ENCODE peak calls at places on chromosomes 6 and 20, in six cellular contexts. Y is tibial artery, U is choroid plexus epithelial cell, L is coronary artery, H is HL-60, N is mucosa of descending colon. W is an unnamed sample.

GRCh38 chr6:149037026-149037734 is 280.3 kb upstream of the TAB2 start:
- DNase-seq in Y (no peak), U (peak), L (no peak), H (no peak), N (no peak), W (peak)

GRCh38 chr20:57469418-57470211 is 55.3 kb downstream of the CTCFL start:
- DNase-seq in Y (no peak), U (no peak), L (no peak), H (no peak), N (no peak), W (no peak)

GRCh38 chr20:32674362-32674789 is 635 bp upstream of the C20orf203 start:
- DNase-seq in Y (no peak), U (peak), L (no peak), H (peak), N (peak), W (peak)

GRCh38 chr6:90458353-90459224 is 128.3 kb downstream of the MAP3K7 start:
- DNase-seq in Y (no peak), U (no peak), L (no peak), H (no peak), N (no peak), W (no peak)

GRCh38 chr6:1283486-1283885 is 28.4 kb upstream of the FOXQ1 start:
- DNase-seq in Y (no peak), U (no peak), L (no peak), H (no peak), N (no peak), W (no peak)

GRCh38 chr6:15796130-15796766 is 133.4 kb upstream of the DTNBP1 start:
- DNase-seq in Y (no peak), U (peak), L (no peak), H (no peak), N (no peak), W (peak)

GRCh38 chr6:36076178-36077088 is 48.8 kb downstream of the MAPK14 start:
- DNase-seq in Y (no peak), U (no peak), L (no peak), H (no peak), N (no peak), W (peak)

GRCh38 chr20:25280574-25281535 is 33.0 kb downstream of the PYGB start:
- DNase-seq in Y (peak), U (no peak), L (no peak), H (no peak), N (peak), W (no peak)

GRCh38 chr20:57445298-57445697 is 54.1 kb downstream of the RBM38 start:
- DNase-seq in Y (peak), U (peak), L (peak), H (no peak), N (no peak), W (peak)

GRCh38 chr20:33940701-33941100 is 53.0 kb upstream of the RALY start:
- DNase-seq in Y (no peak), U (no peak), L (no peak), H (no peak), N (no peak), W (no peak)

GRCh38 chr20:4326194-4327065 is 311.1 kb upstream of the RNF24 start:
- DNase-seq in Y (no peak), U (no peak), L (no peak), H (no peak), N (no peak), W (no peak)

GRCh38 chr6:148836751-148837150 is 89.9 kb downstream of the UST start:
- DNase-seq in Y (no peak), U (no peak), L (no peak), H (no peak), N (no peak), W (no peak)

GRCh38 chr6:151493495-151494234 is at the start of gene CCDC170:
- DNase-seq in Y (no peak), U (no peak), L (peak), H (no peak), N (peak), W (peak)

GRCh38 chr6:135195522-135195921 is 14.4 kb downstream of the MYB start:
- DNase-seq in Y (no peak), U (no peak), L (no peak), H (peak), N (no peak), W (peak)

GRCh38 chr6:166604911-166605310 is 18.4 kb upstream of the RAMACL start:
- DNase-seq in Y (no peak), U (no peak), L (no peak), H (no peak), N (no peak), W (no peak)

GRCh38 chr20:11671015-11671511 is 246.6 kb upstream of the BTBD3 start:
- DNase-seq in Y (no peak), U (no peak), L (no peak), H (no peak), N (no peak), W (no peak)

GRCh38 chr20:63660622-63661021 is 2.5 kb downstream of the RTEL1 start:
- DNase-seq in Y (no peak), U (no peak), L (no peak), H (no peak), N (no peak), W (no peak)

GRCh38 chr20:63659370-63659769 is 1.3 kb downstream of the RTEL1 start:
- DNase-seq in Y (no peak), U (no peak), L (no peak), H (no peak), N (no peak), W (no peak)

GRCh38 chr20:63662813-63663189 is 4.7 kb downstream of the RTEL1 start:
- DNase-seq in Y (no peak), U (no peak), L (no peak), H (no peak), N (no peak), W (no peak)

GRCh38 chr20:63661959-63662812 is 4.1 kb downstream of the RTEL1 start:
- DNase-seq in Y (no peak), U (no peak), L (no peak), H (no peak), N (no peak), W (no peak)

DNA sequence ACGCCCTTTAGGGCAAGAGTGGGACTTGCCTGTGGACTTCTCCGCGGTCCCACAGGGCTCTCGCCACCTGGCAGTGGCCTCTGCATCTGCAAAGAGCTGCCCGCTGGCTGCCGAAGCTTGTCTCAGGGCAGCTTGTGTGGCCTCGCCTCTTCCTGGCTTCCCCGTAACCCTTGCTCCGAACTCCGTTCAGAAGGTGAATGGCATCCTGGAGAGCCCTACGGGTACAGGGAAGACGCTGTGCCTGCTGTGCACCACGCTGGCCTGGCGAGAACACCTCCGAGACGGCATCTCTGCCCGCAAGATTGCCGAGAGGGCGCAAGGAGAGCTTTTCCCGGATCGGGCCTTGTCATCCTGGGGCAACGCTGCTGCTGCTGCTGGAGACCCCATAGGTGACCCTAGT is 3.0 kb downstream of the RTEL1 start:
- DNase-seq in Y (no peak), U (no peak), L (no peak), H (no peak), N (no peak), W (no peak)
- H3K4me3 ChIP-seq in Y (no peak), U (no peak), L (no peak), H (no peak), N (no peak), W (no peak)

DNA sequence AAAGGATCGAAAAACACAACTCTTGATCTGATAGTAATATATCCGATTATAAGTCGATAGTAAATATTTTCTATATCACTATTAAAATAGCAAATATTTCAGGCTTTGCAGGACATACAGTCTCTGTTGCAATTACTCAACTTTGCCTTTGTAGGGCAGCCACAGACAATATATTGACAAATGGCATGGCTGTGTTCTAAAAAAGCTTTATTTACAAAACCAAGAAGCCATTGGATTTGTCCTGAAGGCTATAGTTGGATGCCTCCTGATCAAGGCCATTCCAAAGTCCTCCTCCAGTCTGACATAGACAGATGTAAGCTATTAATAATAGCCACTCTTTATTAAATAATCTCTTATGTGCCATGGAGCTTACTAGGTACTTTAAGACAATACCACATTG is 5.9 kb downstream of the OCSTAMP start:
- DNase-seq in Y (no peak), U (peak), L (no peak), H (no peak), N (no peak), W (no peak)
- H3K4me3 ChIP-seq in Y (no peak), U (no peak), L (no peak), H (no peak), N (no peak), W (no peak)

DNA sequence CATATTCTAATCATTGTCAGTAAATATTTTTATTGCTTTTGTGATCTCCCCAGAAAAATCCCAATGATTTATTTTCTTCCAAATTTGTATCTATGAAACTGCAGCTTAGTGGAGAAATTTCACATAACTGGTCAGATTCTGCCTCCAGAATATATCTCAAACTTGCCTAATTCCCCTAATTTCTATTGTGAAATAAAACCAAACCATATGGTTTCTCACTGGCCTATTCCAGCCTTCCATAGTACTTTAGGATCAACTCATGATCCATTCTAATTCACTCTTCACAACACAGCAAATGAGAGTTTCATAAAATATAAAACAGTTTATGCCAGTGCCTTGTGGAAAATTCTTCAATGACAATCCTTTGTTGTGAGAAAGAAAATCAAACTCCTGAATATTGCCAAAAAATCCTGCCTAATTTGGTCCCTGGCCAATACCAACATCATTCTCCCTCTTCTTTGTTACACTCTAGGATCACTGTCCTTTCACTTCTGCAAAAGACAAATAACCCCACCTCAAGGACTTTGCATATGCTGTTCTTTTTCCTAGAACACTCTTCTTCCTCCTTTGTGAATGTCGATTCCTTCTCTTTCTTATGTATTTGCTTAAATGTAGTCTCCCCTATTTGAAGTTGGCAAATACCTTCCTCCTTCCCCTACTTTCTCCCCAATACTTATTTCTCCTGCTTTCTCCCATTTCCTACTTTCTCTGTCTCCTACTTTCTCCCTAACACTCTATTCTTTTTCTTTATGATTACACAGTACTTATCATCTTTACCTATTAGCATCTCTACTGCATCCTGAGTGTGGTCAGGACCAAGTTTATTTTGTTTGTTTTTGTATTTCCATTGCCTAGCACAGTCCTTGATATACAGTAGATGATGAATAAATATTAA is 587.5 kb downstream of the RFPL4B start:
- DNase-seq in Y (no peak), U (no peak), L (no peak), H (no peak), N (no peak), W (no peak)
- H3K4me3 ChIP-seq in Y (no peak), U (no peak), L (no peak), H (no peak), N (no peak), W (no peak)

GRCh38 chr6:85452441-85452881 is 2.6 kb downstream of the NT5E start:
- DNase-seq in Y (no peak), U (peak), L (no peak), H (no peak), N (no peak), W (peak)
- H3K4me3 ChIP-seq in Y (peak), U (peak), L (peak), H (no peak), N (no peak), W (peak)

GRCh38 chr6:24932832-24933231 is 2.9 kb downstream of the RIPOR2 start:
- DNase-seq in Y (no peak), U (no peak), L (no peak), H (no peak), N (no peak), W (no peak)
- H3K4me3 ChIP-seq in Y (no peak), U (no peak), L (no peak), H (no peak), N (no peak), W (no peak)

DNA sequence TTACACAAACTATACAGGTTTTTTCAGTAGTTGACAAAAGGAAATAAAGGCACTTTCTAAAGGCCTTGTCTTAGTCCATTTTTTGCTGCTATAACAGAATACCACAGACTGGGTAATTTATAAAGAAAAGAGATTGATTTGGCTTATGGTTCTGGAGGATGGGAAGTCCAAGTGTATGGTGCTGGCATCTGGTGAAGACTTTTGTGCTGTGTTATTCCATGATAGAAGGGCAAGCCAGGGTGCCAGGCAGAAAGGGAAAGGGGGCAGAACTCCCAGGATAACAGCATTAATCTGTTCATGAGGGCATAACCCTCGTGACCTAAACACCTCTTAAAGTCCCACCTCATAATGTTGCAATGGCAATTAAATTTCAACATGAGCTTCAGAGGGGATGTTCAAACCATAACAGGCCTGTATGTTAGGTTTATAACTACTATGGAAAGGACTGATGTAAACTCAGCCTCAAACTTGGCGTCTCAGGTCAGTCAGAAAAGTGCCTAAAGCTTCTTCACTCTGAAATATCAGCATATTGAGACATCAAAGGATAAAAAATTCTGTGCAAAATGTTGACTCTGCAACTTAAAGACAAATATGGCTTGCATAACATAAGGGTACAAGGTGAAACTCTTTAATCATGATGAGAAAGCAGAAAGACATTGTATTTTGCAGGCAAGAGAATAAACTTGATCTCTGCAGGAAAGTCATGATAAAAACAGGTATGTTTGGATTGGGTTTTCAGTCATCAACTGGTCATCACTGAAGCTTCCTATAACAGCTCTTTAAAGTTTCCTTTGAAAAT is 42.8 kb downstream of the RNF217 start:
- DNase-seq in Y (no peak), U (no peak), L (no peak), H (no peak), N (no peak), W (no peak)
- H3K4me3 ChIP-seq in Y (no peak), U (no peak), L (no peak), H (no peak), N (no peak), W (no peak)

DNA sequence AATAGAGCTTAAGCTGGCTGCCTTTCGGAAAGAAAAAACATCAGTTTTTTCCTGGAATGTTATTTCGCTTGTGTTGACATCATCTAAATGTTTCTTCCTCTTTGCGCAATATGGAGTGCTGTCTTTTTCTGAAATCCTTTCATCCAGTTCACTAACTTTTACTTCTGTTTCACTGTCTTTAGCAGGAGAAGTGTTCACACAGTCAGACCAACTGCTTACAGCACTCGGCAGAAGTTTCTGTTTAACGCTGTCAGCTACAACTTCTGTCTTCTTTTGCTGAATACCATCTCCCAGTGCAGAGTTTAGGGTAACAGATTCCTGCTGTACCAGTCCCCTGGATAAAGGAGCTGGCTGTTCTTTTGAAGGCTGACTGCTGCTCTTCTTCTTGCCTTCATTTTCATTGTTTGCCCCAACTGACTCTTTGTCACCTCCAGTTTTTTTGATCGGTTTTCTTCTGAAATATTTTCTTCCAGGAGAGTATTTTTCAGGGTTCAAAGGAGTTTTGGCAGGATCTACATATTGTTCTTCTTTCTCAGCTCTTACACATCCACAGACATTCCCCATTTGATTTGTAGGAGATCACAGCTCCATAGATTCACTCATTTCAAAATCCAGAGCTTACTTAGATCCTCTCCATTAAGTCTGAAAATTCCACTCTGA is 50.0 kb upstream of the DST start:
- DNase-seq in Y (no peak), U (peak), L (no peak), H (peak), N (no peak), W (peak)
- H3K4me3 ChIP-seq in Y (peak), U (peak), L (peak), H (no peak), N (peak), W (peak)

GRCh38 chr6:43115365-43115764 is 39.3 kb downstream of the PTK7 start:
- DNase-seq in Y (no peak), U (no peak), L (no peak), H (no peak), N (no peak), W (no peak)

GRCh38 chr6:43119456-43119855 is 43.3 kb downstream of the PTK7 start:
- DNase-seq in Y (no peak), U (no peak), L (no peak), H (no peak), N (peak), W (peak)

GRCh38 chr6:43113431-43114260 is 37.5 kb downstream of the PTK7 start:
- DNase-seq in Y (no peak), U (no peak), L (no peak), H (no peak), N (peak), W (peak)
- H3K4me3 ChIP-seq in Y (no peak), U (no peak), L (no peak), H (no peak), N (no peak), W (no peak)

GRCh38 chr6:111819458-111819857 is 53.8 kb downstream of the FYN start:
- DNase-seq in Y (no peak), U (no peak), L (no peak), H (no peak), N (no peak), W (no peak)

GRCh38 chr6:111825439-111825838 is 47.8 kb downstream of the FYN start:
- DNase-seq in Y (no peak), U (no peak), L (no peak), H (no peak), N (no peak), W (no peak)

GRCh38 chr6:111824608-111825337 is 48.5 kb downstream of the FYN start:
- DNase-seq in Y (no peak), U (no peak), L (no peak), H (no peak), N (no peak), W (peak)

GRCh38 chr6:111823012-111823411 is 50.2 kb downstream of the FYN start:
- DNase-seq in Y (no peak), U (no peak), L (no peak), H (no peak), N (no peak), W (no peak)

GRCh38 chr6:111823831-111824607 is 49.2 kb downstream of the FYN start:
- DNase-seq in Y (no peak), U (peak), L (no peak), H (no peak), N (no peak), W (peak)
- H3K4me3 ChIP-seq in Y (no peak), U (peak), L (no peak), H (no peak), N (no peak), W (peak)